ENCODE peak calls at places on chromosomes 2 and 18, in four cellular contexts. D is H9, Z is neuronal stem cell, M is H1. E is an unnamed sample.
A peak's percentile ranks its signal among the peaks of the same experiment; 100 is the strongest.

GRCh38 chr2:160269803-160270570 is 69.9 kb upstream of the ITGB6 start:
- DNase-seq in Z (peak; percentile 87), M (peak; percentile 85), D (peak; percentile 92), E (peak; percentile 92)

GRCh38 chr2:226837334-226837733 is 1.5 kb downstream of the RHBDD1 start:
- DNase-seq in Z (no peak), M (no peak), D (no peak), E (no peak)

GRCh38 chr2:204180671-204181070 is 244.1 kb downstream of the ICOS start:
- DNase-seq in M (no peak), D (no peak), Z (no peak), E (no peak)

GRCh38 chr2:17962874-17963273 is 84.4 kb downstream of the KCNS3 start:
- DNase-seq in M (no peak), Z (peak; percentile 18), D (no peak), E (peak; percentile 40)

GRCh38 chr2:64402876-64403275 is 51.1 kb upstream of the LGALSL start:
- DNase-seq in D (no peak), Z (no peak), M (no peak), E (no peak)

GRCh38 chr2:180625006-180625844 is 355.2 kb upstream of the UBE2E3 start:
- DNase-seq in Z (no peak), D (no peak), M (no peak), E (peak; percentile 92)

GRCh38 chr2:240619506-240620148 is 5.7 kb upstream of the GPR35 start:
- DNase-seq in D (peak; percentile 22), M (no peak), Z (no peak), E (no peak)

GRCh38 chr2:216179015-216179414 is 69.9 kb downstream of the XRCC5 start:
- DNase-seq in M (no peak), Z (no peak), D (no peak), E (no peak)

GRCh38 chr2:108612514-108613183 is 78.4 kb downstream of the LIMS1 start:
- DNase-seq in D (no peak), Z (no peak), M (no peak), E (no peak)

GRCh38 chr2:25743132-25743830 is 69.9 kb upstream of the DTNB start:
- DNase-seq in Z (no peak), M (no peak), D (no peak), E (no peak)

GRCh38 chr2:239911630-239912071 is 113.5 kb downstream of the NDUFA10 start:
- DNase-seq in D (peak; percentile 14), M (no peak), Z (no peak), E (no peak)

GRCh38 chr2:131156452-131157149 is 51.5 kb downstream of the PLEKHB2 start:
- DNase-seq in D (no peak), M (no peak), Z (no peak), E (no peak)

GRCh38 chr2:40168032-40168431 is 283.9 kb downstream of the SLC8A1 start:
- DNase-seq in Z (no peak), M (no peak), D (no peak), E (no peak)

GRCh38 chr2:233643128-233643527 is 6.9 kb downstream of the UGT1A10 start:
- DNase-seq in Z (no peak), M (peak; percentile 23), D (peak; percentile 66), E (no peak)

GRCh38 chr2:9984217-9984739 is 32.8 kb downstream of the GRHL1 start:
- DNase-seq in Z (peak; percentile 40), M (no peak), D (no peak), E (peak; percentile 48)
- H2AFZ ChIP-seq in Z (peak overlapping the region; percentile 43), M (no peak overlapping the region), D (no peak overlapping the region), E (peak overlapping the region; percentile 66)

DNA sequence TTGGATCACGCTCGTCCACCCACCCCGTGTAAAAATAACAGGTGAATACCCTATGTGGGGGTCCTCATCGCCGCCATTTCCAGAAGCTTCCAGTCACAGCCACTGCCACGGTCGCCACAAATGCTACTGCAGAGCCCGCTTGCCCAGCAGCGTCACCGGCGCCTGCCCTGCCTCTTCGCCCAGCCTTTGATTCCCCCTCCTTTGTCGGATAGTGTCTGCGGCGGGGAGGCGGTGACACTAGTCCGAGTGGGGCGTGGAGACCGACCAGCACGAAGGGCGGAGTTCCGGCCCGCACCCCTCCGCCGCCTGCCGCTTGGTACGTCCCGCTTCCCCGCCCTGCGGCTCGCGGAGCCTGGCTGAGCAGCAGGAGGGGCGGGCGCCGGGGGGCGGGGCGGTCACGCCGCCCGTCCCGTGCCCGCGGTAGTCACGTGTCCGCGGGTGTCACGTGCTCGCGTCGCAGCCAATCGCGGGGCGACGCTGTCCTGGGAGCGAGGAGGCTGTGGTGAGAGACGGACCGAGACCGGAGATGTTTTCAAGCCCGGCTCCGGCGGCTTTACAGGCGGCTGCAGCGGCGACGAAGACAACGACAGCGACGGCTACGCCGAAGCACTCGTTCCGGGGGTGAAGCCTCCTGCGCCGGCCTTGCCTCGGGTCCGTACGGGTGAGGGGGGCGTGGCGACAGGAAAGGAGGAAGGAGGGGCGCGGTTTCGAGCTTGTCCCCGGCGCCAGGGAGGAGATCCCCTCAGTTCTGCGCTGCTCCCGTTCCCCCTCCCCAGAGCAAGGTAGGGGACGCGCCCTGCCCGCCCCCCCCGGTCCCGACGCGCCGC is at the start of gene ANKRD12:
- DNase-seq in M (peak; percentile 88), D (peak; percentile 96), Z (peak; percentile 97), E (peak; percentile 96)
- H4K91ac ChIP-seq in M (peak within 1 kb of the TSS; percentile 98), D (no peak within 1 kb of the TSS), Z (peak within 1 kb of the TSS; percentile 85), E (peak within 1 kb of the TSS; percentile 85)

DNA sequence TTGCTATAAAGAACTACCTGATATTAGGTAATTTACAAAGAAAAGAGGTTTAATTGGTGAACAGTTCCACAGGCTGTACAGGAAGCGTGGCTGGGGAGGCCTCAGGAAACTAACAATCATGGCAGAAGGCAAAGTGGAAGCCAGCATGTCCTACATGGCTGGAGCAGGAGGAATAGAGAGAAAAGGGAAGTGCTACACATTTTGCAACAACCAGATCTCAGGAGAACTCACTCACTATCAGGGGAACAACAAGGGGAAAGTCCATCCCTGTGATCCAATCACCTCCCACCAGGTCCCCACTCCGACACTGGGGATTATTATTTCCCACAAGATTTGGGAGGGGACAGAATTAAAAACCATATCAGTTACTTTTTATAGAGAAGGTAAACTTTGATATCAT is 273.5 kb upstream of the MMADHC start:
- DNase-seq in M (no peak), D (no peak), Z (no peak), E (no peak)
- H2AFZ ChIP-seq in M (no peak overlapping the region), D (no peak overlapping the region), Z (no peak overlapping the region), E (no peak overlapping the region)

DNA sequence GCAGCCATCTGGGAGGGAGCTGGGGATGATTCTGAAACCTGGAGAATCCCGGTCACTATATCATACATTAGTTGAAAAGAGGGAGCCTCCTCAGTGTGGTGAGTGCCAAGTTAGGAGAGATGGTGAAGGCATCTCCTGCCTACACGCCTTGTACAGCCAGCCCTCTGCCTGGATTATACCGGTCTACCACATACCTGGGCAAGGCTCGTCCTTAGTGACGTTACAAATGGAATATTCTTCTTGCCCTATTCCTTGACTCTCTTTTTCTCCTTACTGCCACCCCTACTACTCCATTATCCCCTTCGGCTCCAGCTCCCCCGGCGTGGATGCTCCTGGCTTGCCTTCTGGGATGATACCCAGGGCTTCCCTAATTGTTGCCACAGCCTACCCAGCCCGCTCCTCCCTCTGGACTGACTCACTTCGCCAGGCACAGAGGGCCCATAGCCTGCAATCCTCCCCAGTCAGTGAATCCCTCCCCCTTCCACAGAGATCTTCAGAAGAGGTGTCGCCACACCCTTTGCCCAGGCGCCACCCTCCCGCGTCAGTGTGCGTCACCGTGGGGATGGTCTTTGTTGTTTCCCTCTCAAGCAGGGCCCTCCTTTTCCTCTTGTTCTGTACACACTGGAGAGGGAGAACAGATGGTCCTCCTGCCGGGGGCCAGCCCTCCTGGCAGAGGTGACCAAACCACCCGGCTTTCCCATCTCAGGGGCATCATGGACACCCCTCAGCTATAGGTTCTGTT is 115.2 kb upstream of the EPAS1 start:
- DNase-seq in M (no peak), D (no peak), Z (no peak), E (no peak)
- H4K91ac ChIP-seq in M (no peak overlapping the region), D (no peak overlapping the region), Z (no peak overlapping the region), E (no peak overlapping the region)

GRCh38 chr18:63040788-63041410 is 278.7 kb downstream of the BCL2 start:
- DNase-seq in M (no peak), Z (no peak), D (no peak), E (no peak)
- H2AFZ ChIP-seq in M (peak overlapping the region; percentile 70), Z (no peak overlapping the region), D (no peak overlapping the region), E (no peak overlapping the region)

GRCh38 chr2:8569332-8569930 is 112.4 kb upstream of the ID2 start:
- DNase-seq in Z (no peak), M (no peak), D (peak; percentile 15), E (no peak)

GRCh38 chr2:8571792-8572499 is 109.9 kb upstream of the ID2 start:
- DNase-seq in M (no peak), D (peak; percentile 21), Z (no peak), E (no peak)

GRCh38 chr2:8571286-8571791 is 110.5 kb upstream of the ID2 start:
- DNase-seq in D (peak; percentile 4), M (no peak), Z (no peak), E (no peak)

GRCh38 chr2:8568543-8569302 is 113.1 kb upstream of the ID2 start:
- DNase-seq in D (peak; percentile 11), Z (no peak), M (no peak), E (no peak)

GRCh38 chr2:8570637-8571036 is 111.2 kb upstream of the ID2 start:
- DNase-seq in M (no peak), Z (no peak), D (peak; percentile 18), E (no peak)
- H4K91ac ChIP-seq in M (peak overlapping the region; percentile 40), Z (no peak overlapping the region), D (no peak overlapping the region), E (no peak overlapping the region)

DNA sequence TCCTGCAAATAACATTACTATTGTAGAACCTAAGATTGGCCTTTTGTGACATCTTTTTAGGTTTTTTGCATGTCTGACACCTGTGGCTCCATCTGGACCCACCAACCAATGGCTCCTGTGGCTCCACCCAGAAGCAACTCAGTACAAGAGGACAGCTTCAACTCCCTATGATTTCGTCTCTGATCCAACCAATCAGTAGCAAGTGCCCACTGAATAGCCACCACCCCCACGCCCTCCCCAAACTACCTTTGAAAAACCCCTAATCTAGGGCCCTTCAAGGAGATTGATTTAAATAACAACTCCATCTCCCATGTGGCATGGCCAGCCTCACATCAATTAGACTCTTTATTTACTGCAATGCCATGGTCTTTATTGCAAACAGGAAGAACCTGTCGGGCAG is 23.6 kb downstream of the MPP4 start:
- DNase-seq in M (no peak), Z (no peak), D (no peak), E (no peak)
- H2AFZ ChIP-seq in M (no peak overlapping the region), Z (no peak overlapping the region), D (no peak overlapping the region), E (no peak overlapping the region)

GRCh38 chr2:121346886-121347285 is 61.9 kb upstream of the TFCP2L1 start:
- DNase-seq in D (no peak), M (no peak), Z (no peak), E (no peak)

GRCh38 chr2:121349721-121350401 is 64.9 kb upstream of the TFCP2L1 start:
- DNase-seq in D (no peak), Z (no peak), M (no peak), E (no peak)

GRCh38 chr2:121350402-121350775 is 65.4 kb upstream of the TFCP2L1 start:
- DNase-seq in M (no peak), Z (no peak), D (no peak), E (no peak)

GRCh38 chr2:121346407-121346806 is 61.4 kb upstream of the TFCP2L1 start:
- DNase-seq in D (no peak), Z (no peak), M (no peak), E (no peak)

DNA sequence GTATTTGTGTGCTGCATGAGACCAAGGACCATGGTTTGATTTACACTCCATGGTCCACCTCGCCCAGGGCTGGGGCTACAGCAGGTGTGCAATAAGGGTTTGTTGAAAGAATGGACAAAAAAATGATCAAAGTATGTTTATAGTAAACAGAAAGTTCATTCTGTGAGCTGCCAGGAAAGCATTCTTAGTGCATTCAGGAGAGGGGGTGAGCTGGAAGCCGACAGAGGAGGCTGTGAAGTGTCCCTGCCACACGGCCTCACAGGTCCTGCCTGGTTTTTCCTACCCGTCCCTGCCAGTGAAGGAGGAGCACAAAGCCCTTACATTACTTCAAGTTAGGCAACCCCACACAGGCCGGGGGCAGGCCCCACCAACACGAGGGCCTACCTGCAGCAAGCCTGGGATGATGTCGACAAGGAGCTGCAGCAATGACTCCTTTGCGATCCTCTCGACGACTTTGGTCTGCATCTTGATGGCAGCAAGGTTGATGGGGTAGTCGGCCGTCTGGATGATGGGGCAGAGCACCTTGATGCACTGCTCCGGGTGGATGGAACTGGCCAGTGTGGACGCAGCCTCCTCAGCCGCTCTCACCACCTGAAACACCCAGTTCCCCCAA is 63.2 kb upstream of the TFCP2L1 start:
- DNase-seq in M (no peak), D (no peak), Z (no peak), E (no peak)
- H4K91ac ChIP-seq in M (no peak overlapping the region), D (no peak overlapping the region), Z (no peak overlapping the region), E (no peak overlapping the region)

E was measured in IMR-90.